ENCODE peak calls at places on chromosomes 12 and 14, in six cellular contexts. H is AG04450; Z is lung; Y is body of pancreas; V is CD8-positive, alpha-beta memory T cell; B is adipocyte. L is an unnamed sample. For H3K27me3, the result is how much of the 10 kb centered on the place peaks cover.

GRCh38 chr12:120962487-120963054 is 15.8 kb upstream of the HNF1A start:
- DNase-seq in H (no peak), Y (no peak), B (no peak), Z (no peak), V (no peak), L (no peak)

GRCh38 chr12:124909831-124910560 is 4.5 kb downstream of the UBC start:
- DNase-seq in Z (no peak), H (no peak), B (peak), V (no peak), Y (no peak), L (no peak)

GRCh38 chr14:36495666-36496065 is 24.4 kb downstream of the NKX2-1 start:
- DNase-seq in H (no peak), B (no peak), V (no peak), Z (no peak), Y (no peak), L (no peak)

GRCh38 chr14:53055003-53055402 is 98.1 kb downstream of the DDHD1 start:
- DNase-seq in H (peak), B (peak), Z (no peak), V (peak), Y (no peak), L (peak)

GRCh38 chr12:16350682-16351081 is 3.2 kb downstream of the MGST1 start:
- DNase-seq in Y (peak), B (peak), Z (peak), H (peak), V (no peak), L (no peak)

GRCh38 chr14:76333664-76334063 is 42.3 kb upstream of the ESRRB start:
- DNase-seq in V (no peak), B (no peak), H (no peak), Z (no peak), Y (no peak), L (no peak)

GRCh38 chr12:113980537-113981337 is 14.6 kb upstream of the RBM19 start:
- DNase-seq in Z (no peak), B (peak), Y (peak), H (peak), V (peak), L (peak)

GRCh38 chr14:95445676-95446075 is 70.8 kb downstream of the SYNE3 start:
- DNase-seq in B (no peak), H (no peak), Y (no peak), Z (no peak), V (no peak), L (no peak)

GRCh38 chr14:68309631-68310030 is 483.2 kb downstream of the ZFP36L1 start:
- DNase-seq in H (no peak), V (no peak), Y (no peak), B (no peak), Z (no peak), L (no peak)

GRCh38 chr12:33531261-33531660 is 91.6 kb upstream of the SYT10 start:
- DNase-seq in H (no peak), Y (no peak), V (no peak), B (no peak), Z (no peak), L (no peak)

GRCh38 chr12:114240288-114240687 is 165.7 kb downstream of the TBX5 start:
- DNase-seq in Z (no peak), H (no peak), B (no peak), V (no peak), Y (no peak), L (no peak)

GRCh38 chr14:32559595-32559994 is 230.5 kb downstream of the AKAP6 start:
- DNase-seq in B (peak), Y (no peak), H (no peak), V (no peak), Z (no peak), L (no peak)

GRCh38 chr12:122880668-122881067 is 15.3 kb downstream of the VPS37B start:
- DNase-seq in H (no peak), V (no peak), Y (no peak), B (no peak), Z (no peak), L (no peak)

GRCh38 chr12:127363392-127363791 is 903.6 kb upstream of the TMEM132C start:
- DNase-seq in H (no peak), Y (no peak), V (no peak), Z (no peak), B (peak), L (no peak)

GRCh38 chr14:33671556-33671955 is 279.3 kb downstream of the EGLN3 start:
- DNase-seq in V (no peak), B (no peak), Y (no peak), Z (no peak), H (no peak), L (no peak)

GRCh38 chr14:74896400-74896799 is 14.7 kb downstream of the DLST start:
- DNase-seq in B (no peak), Y (no peak), V (no peak), Z (no peak), H (no peak), L (no peak)

GRCh38 chr12:67193705-67194104 is 75.5 kb upstream of the CAND1 start:
- DNase-seq in H (no peak), B (peak), V (peak), Y (no peak), Z (no peak), L (peak)

GRCh38 chr14:104826858-104827172 is 25.9 kb downstream of the ZBTB42 start:
- DNase-seq in Z (no peak), H (no peak), B (no peak), Y (no peak), V (no peak), L (no peak)

GRCh38 chr12:70242695-70243509 is at the start of gene CNOT2:
- DNase-seq in V (peak), Y (peak), B (peak), Z (peak), H (peak), L (peak)

GRCh38 chr12:70247653-70248199 is 4.5 kb downstream of the CNOT2 start:
- DNase-seq in Y (no peak), V (no peak), Z (no peak), B (no peak), H (no peak), L (no peak)

GRCh38 chr12:70246580-70246979 is 3.3 kb downstream of the CNOT2 start:
- DNase-seq in Y (no peak), Z (no peak), H (no peak), B (peak), V (no peak), L (no peak)

GRCh38 chr12:70243510-70244331 is 488 bp downstream of the CNOT2 start:
- DNase-seq in Z (peak), B (peak), H (no peak), V (peak), Y (peak), L (peak)

GRCh38 chr12:70245458-70245857 is 2.2 kb downstream of the CNOT2 start:
- DNase-seq in Y (no peak), B (no peak), Z (no peak), V (no peak), H (no peak), L (no peak)
- H3K4me3 ChIP-seq in Y (no peak), B (peak), Z (no peak), V (no peak), H (no peak), L (no peak)

GRCh38 chr12:78229491-78230209 is 399.0 kb downstream of the NAV3 start:
- DNase-seq in V (no peak), Z (no peak), Y (peak), H (no peak), B (peak), L (peak)
- H3K27me3 ChIP-seq in V (under half), Z (under half), Y (under half), H (under half), B (under half), L (under half)

GRCh38 chr14:61703342-61704129 is 8.2 kb downstream of the HIF1A start:
- DNase-seq in B (peak), H (no peak), Y (no peak), Z (no peak), V (no peak), L (no peak)

GRCh38 chr14:61701946-61702345 is 6.6 kb downstream of the HIF1A start:
- DNase-seq in V (no peak), Y (no peak), B (peak), Z (no peak), H (no peak), L (no peak)

GRCh38 chr14:61699092-61699491 is 3.8 kb downstream of the HIF1A start:
- DNase-seq in B (peak), H (no peak), Z (no peak), Y (no peak), V (no peak), L (no peak)

GRCh38 chr14:61698216-61698980 is 3.1 kb downstream of the HIF1A start:
- DNase-seq in Y (no peak), B (peak), H (no peak), Z (no peak), V (no peak), L (no peak)

DNA sequence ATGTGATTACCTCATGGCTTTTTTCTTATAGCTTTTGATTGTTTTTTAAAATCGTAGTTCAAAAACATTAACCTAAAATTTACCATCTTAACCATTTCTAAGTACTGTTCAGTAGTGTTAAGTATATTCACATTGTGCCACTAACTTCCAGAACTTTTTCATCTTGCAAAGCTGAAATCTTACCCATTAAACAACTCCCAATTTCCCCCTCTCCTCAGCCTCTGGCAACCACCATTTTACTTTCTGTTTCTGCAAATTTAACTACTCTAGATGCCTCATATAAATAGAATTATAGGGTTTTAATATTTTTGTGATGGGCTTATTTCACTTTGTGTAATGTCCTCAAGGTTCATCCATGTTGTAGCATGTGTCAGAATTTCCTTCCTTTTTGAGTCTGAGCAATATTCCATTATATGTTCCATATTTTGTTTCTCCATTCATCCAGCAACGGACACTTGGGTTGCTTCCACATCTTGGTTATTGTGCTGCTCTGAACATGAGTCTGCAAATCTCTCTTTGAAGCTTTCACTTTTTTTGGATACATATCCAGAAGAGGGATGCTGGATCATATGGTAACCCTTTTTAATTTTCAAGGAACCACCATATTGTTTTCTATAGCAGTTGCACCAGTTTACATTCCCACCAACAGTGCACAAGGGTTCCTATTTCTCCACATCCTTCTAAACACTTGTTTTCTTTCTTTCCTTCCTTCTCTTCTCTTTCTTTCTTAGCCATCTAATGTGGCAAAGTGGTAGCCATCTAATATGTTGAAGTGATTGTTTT is 5.0 kb downstream of the HIF1A start:
- DNase-seq in Y (no peak), B (peak), Z (no peak), H (no peak), V (no peak), L (no peak)
- H3K4me3 ChIP-seq in Y (no peak), B (peak), Z (no peak), H (peak), V (no peak), L (no peak)

DNA sequence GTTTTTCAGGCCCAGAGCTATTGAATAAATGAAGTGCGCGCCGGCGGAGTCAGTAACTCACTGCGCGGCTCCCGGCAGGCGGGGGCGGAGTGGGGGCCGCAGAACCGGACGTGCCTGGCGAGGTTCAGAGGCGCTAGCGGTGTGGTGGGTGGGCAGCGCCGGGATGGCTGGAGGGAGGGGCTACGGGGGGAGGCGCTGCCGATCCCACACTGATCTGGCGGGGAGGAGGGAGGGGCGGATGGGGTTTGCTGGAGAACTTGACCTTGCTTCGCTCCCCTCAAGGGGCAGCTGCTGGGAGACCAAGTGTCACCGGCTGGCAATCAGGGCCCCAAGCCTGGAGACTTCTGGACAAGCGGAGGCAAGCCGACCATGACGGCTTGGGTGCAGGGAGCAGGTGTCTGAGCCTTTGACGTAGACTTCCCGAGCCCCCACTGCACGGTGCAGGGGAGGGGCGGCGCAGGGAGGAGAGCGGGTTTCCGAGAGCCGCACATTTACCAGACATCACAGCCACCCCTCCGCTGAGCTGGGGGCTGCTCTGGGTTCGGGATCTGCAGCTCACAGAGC is 174.1 kb upstream of the RTL1 start:
- DNase-seq in V (no peak), B (peak), Y (no peak), H (no peak), Z (peak), L (no peak)
- H3K27me3 ChIP-seq in V (under half), B (under half), Y (under half), H (under half), Z (under half), L (under half)

GRCh38 chr14:73236157-73236556 is 1.1 kb upstream of the PAPLN start:
- DNase-seq in Z (no peak), B (no peak), H (no peak), V (no peak), Y (no peak), L (no peak)

GRCh38 chr14:73238262-73238852 is 1.1 kb downstream of the PAPLN start:
- DNase-seq in Z (no peak), B (peak), H (peak), Y (no peak), V (no peak), L (no peak)

GRCh38 chr14:73237786-73238261 is 518 bp downstream of the PAPLN start:
- DNase-seq in Z (no peak), Y (no peak), B (peak), H (no peak), V (no peak), L (peak)

GRCh38 chr14:73236752-73237218 is 521 bp upstream of the PAPLN start:
- DNase-seq in V (no peak), H (no peak), Z (no peak), B (no peak), Y (no peak), L (no peak)

GRCh38 chr14:73237219-73237785 is at the start of gene PAPLN:
- DNase-seq in H (no peak), B (no peak), Y (no peak), V (no peak), Z (no peak), L (no peak)
- H3K4me3 ChIP-seq in H (peak), B (peak), Y (peak), V (no peak), Z (peak), L (peak)

DNA sequence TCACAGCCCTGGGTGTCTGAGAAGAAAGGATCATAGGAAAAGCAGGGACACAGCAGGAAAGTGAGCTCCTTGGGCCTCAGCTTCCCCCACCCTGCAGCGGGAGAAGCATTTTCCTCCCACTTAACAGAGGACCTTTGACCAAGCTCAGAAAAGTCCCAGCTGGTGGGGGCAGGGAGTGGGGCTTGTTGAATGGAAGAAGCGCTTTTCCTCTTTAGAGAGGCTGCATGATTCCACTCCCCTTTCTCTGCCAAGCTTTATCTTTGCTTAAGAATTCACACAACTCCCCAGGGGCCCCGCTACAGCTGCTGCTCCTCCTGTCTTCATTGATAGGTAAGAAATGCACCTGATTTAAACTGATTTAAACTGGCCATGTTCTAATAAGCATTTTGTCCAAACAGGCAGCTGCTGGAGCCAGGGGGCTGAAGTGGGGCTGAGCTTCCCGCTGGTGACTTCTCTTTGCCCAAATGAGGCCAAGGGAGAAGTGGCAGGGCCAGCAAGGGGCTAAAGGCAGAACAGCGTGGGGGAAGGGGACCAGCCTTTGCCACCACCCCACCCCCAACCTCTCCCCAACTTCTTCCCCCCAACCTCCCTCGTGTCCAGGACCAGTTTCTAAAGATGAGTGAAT is 1.7 kb upstream of the PAPLN start:
- DNase-seq in H (no peak), V (no peak), B (no peak), Y (no peak), Z (no peak), L (peak)
- H3K27me3 ChIP-seq in H (under half), V (under half), B (under half), Y (under half), Z (under half), L (under half)

DNA sequence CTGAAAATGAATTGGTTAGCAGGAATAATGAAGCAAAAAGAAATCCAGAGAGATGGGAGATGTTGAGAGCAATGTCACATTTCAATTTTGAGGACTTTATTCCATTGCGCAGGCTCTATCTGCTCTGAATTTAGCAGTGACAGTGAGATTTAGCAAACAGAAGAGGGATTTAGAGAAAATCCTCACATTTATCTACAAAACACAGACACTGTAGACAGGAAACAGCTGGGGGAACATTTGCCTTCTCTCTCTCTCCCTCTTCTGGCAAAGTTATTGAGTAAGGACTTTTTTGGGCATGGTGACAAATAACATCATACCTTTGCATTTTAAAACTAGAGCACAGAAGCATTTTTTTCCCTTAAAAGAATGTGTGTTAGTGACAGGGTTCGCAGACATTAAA is at the start of gene IGF1:
- DNase-seq in H (no peak), B (peak), V (no peak), Z (no peak), Y (no peak), L (no peak)
- H3K4me3 ChIP-seq in H (no peak), B (peak), V (no peak), Z (no peak), Y (no peak), L (no peak)